ENCODE peak calls at places on chromosomes 1 and 21, in six cellular contexts. O, F, Q, X, L and G are unnamed samples.

GRCh38 chr1:241918879-241919278 is 38.7 kb upstream of the BECN2 start:
- DNase-seq in O (no peak), F (no peak), Q (no peak), X (no peak), L (no peak), G (no peak)

GRCh38 chr1:212062832-212063438 is 27.4 kb downstream of the DTL start:
- DNase-seq in O (peak; percentile 56), F (peak; percentile 17), Q (no peak), X (peak; percentile 13), L (no peak), G (no peak)

GRCh38 chr1:25731626-25732370 is 68.2 kb upstream of the SELENON start:
- DNase-seq in O (no peak), F (no peak), Q (no peak), X (no peak), L (no peak), G (no peak)

GRCh38 chr1:230176871-230177411 is 109.9 kb downstream of the GALNT2 start:
- DNase-seq in O (no peak), F (no peak), Q (peak; percentile 52), X (no peak), L (no peak), G (no peak)

GRCh38 chr1:202982715-202983435 is 15.8 kb upstream of the CYB5R1 start:
- DNase-seq in O (no peak), F (no peak), Q (no peak), X (no peak), L (no peak), G (no peak)

GRCh38 chr1:179883040-179883501 is 986 bp downstream of the TOR1AIP1 start:
- DNase-seq in O (no peak), F (no peak), Q (peak; percentile 92), X (no peak), L (no peak), G (no peak)

GRCh38 chr21:17491716-17492414 is 21.0 kb upstream of the CXADR start:
- DNase-seq in O (no peak), F (no peak), Q (no peak), X (peak; percentile 93), L (no peak), G (no peak)

GRCh38 chr1:6028042-6028895 is 17.4 kb upstream of the KCNAB2 start:
- DNase-seq in O (no peak), F (no peak), Q (peak; percentile 83), X (no peak), L (no peak), G (no peak)

GRCh38 chr1:229035054-229035747 is 235.7 kb upstream of the RAB4A start:
- DNase-seq in O (no peak), F (no peak), Q (no peak), X (no peak), L (no peak), G (no peak)

GRCh38 chr1:118116909-118117308 is 68.1 kb downstream of the SPAG17 start:
- DNase-seq in O (no peak), F (no peak), Q (no peak), X (no peak), L (no peak), G (no peak)

GRCh38 chr1:58391056-58391455 is 155.5 kb downstream of the OMA1 start:
- DNase-seq in O (no peak), F (no peak), Q (no peak), X (no peak), L (no peak), G (no peak)

GRCh38 chr1:28601696-28602095 is 9.6 kb downstream of the RAB42 start:
- DNase-seq in O (no peak), F (no peak), Q (no peak), X (peak; percentile 78), L (no peak), G (no peak)

DNA sequence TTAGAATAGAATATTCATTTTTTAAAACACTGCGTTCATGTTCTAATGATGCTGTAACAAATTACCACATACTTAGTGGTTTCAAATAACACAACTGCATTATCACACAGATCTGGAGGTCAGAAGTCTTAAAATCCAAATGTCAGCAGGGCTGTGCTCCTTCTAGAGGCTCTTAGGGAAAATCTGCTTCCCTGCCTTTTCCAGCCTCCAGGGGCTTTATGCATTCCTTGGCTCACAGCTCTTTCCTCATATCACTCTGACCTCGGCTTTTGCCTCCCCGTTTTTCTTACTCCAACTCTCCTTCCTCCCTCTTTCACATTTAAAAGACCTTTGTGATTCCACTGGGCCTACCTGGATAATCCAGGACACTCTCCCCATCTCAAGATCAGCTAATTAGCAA is 18.6 kb upstream of the FMN2 start:
- DNase-seq in O (no peak), F (peak; percentile 52), Q (no peak), X (no peak), L (no peak), G (no peak)
- TF ChIP-seq CTCF in O (no peak), F (no peak), Q (no peak), X (peak; percentile 11), L (no peak), G (no peak)

GRCh38 chr1:939511-940107 is 15.9 kb downstream of the SAMD11 start:
- DNase-seq in O (no peak), F (no peak), Q (no peak), X (no peak), L (no peak), G (no peak)

GRCh38 chr1:936865-937264 is 13.1 kb downstream of the SAMD11 start:
- DNase-seq in O (no peak), F (no peak), Q (no peak), X (no peak), L (no peak), G (no peak)

GRCh38 chr1:938711-939504 is 15.2 kb downstream of the SAMD11 start:
- DNase-seq in O (no peak), F (peak; percentile 71), Q (no peak), X (no peak), L (no peak), G (no peak)

GRCh38 chr1:937521-937920 is 13.8 kb downstream of the SAMD11 start:
- DNase-seq in O (no peak), F (no peak), Q (no peak), X (no peak), L (no peak), G (no peak)

GRCh38 chr1:938088-938683 is 14.5 kb downstream of the SAMD11 start:
- DNase-seq in O (peak; percentile 71), F (no peak), Q (no peak), X (no peak), L (no peak), G (no peak)
- TF ChIP-seq CTCF in O (peak; percentile 45), F (no peak), Q (no peak), X (peak; percentile 54), L (peak; percentile 68), G (peak; percentile 39)

DNA sequence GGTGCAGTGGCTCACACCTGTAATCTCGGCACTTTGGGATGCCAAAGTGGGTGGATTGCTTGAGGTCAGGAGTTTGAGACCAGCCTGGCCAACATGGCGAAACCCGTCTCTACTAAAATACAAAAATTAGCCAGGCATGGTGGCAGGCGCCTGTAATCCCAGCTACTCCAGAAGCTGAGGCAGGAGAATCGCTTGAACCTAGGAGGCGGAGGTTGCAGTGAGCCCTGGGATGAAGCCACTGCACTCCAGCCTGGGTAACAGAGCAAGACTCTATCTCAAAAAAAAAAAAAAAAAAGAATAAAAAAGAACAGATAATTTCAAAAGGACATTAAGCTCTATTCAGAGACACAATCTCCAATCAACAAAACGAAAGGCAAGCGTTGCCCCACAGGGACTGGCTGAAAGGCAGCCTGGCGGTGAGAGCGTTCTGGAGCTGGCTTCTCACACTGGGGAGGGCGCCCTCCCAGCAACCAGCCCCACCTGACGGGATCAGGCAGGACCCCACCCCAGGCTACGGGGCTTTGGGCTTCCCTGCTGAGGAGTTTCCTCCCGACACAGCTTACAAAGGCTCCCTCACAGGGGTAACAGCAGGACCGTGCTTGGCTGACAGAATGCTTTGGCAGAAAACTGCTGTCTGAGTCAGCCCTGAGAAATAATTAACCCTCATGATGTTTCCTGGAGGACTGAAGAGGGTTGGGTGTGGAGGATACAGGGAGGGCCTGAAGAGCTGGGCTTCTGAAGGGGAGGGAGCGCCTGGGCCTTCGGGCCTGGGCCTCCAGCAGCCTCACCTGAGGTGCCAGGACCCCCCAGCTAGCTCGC is 31.1 kb upstream of the SRP9 start:
- DNase-seq in O (no peak), F (peak; percentile 83), Q (no peak), X (peak; percentile 74), L (peak; percentile 87), G (no peak)
- TF ChIP-seq CTCF in O (peak; percentile 16), F (no peak), Q (no peak), X (peak; percentile 19), L (no peak), G (no peak)

DNA sequence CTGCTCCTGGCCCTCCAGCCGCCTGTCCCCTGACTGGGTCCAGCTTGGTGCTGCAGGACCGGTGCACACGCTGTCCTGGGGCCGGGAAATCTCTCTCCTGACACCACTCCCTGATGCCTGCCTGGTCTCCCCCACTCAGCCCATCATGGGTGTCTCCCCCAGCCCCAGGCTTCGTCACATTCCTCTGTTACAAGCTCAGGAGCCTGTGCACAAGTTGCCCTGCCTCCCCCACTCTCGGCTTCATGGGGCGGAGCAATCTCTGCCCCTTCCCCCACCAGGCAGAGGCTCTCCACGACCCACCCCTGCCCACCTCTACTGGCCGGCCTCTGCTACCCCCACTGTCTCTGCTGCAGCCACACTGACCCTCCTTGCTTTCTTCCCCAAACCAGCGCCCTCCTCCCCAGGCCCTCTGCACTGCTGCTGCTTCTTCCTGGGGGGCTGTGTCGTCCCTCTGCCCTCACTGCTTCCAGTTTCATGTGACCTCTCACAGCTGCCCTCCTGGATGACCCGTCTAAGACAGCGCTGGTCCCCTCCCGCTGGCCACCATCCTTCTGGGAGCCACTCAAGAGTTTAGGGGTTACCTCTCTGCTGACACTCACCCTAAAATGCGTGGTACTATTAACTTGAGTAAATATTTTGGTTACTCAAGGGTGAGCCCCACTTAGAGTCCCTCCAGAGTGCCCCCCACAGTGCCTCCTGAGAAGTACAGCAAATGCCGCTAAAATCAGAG is 5.7 kb upstream of the RIPK4 start:
- DNase-seq in O (no peak), F (no peak), Q (no peak), X (no peak), L (no peak), G (no peak)
- TF ChIP-seq CTCF in O (no peak), F (peak; percentile 51), Q (no peak), X (no peak), L (no peak), G (no peak)

DNA sequence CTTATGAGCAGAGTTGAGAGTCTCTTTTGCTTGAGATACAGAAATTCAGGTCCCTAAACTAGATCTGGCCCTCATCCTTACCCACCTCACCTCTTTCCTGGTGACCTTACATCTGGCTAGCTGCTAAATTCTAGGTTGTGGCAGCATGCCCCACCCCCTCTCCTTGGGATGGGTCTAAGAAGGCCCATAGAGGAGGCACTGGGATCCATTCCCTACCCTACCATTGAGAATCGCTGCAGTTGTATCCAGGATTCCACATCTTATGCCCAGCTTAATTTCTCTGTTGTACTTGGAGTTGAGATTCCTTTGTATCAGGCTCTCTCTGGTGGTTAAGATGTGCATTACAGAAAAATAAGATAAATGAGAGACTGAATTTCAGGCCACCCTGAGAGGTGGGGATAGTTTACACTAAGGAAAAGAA is 9.5 kb upstream of the TMEM39B start:
- DNase-seq in O (peak; percentile 55), F (peak; percentile 74), Q (no peak), X (peak; percentile 38), L (no peak), G (no peak)
- TF ChIP-seq CTCF in O (peak; percentile 54), F (peak; percentile 56), Q (peak; percentile 47), X (peak; percentile 67), L (peak; percentile 52), G (peak; percentile 70)

GRCh38 chr1:63777965-63778880 is 4.4 kb downstream of the ROR1 start:
- DNase-seq in O (no peak), F (no peak), Q (no peak), X (no peak), L (no peak), G (no peak)
- TF ChIP-seq CTCF in O (no peak), F (no peak), Q (no peak), X (no peak), L (no peak), G (no peak)